ENCODE peak calls at places on chromosome 4, in six cellular contexts. X is GM23338, J is GM23248, Y is neural progenitor cell, P is SK-N-SH, D is MM.1S. B is an unnamed sample. For H3F3A and H3K79me2, the result is how much of the 10 kb centered on the place peaks cover.

GRCh38 chr4:73964862-73965611 is 16.8 kb downstream of the PF4 start:
- DNase-seq in X (peak), J (peak), Y (peak), P (no peak), D (no peak), B (no peak)

GRCh38 chr4:85842540-85842939 is 367.6 kb downstream of the ARHGAP24 start:
- DNase-seq in X (no peak), J (peak), Y (no peak), P (no peak), D (no peak), B (peak)

GRCh38 chr4:67659065-67659464 is 41.9 kb downstream of the UBA6 start:
- DNase-seq in X (no peak), J (no peak), Y (no peak), P (no peak), D (no peak), B (no peak)

GRCh38 chr4:148315049-148315448 is 127.2 kb downstream of the NR3C2 start:
- DNase-seq in X (no peak), J (no peak), Y (no peak), P (no peak), D (no peak), B (peak)

GRCh38 chr4:47667552-47667951 is 170.3 kb downstream of the CORIN start:
- DNase-seq in X (no peak), J (peak), Y (no peak), P (no peak), D (no peak), B (no peak)

GRCh38 chr4:7872264-7872771 is 67.3 kb downstream of the AFAP1 start:
- DNase-seq in X (no peak), J (peak), Y (no peak), P (no peak), D (no peak), B (peak)

GRCh38 chr4:1367230-1367935 is 20.4 kb downstream of the UVSSA start:
- DNase-seq in X (no peak), J (no peak), Y (no peak), P (no peak), D (no peak), B (no peak)

GRCh38 chr4:159374749-159375535 is 272.1 kb downstream of the RAPGEF2 start:
- DNase-seq in X (no peak), J (peak), Y (no peak), P (no peak), D (no peak), B (no peak)

GRCh38 chr4:71026086-71026485 is 32.6 kb downstream of the DCK start:
- DNase-seq in X (no peak), J (peak), Y (no peak), P (peak), D (no peak), B (peak)

GRCh38 chr4:97987019-97987648 is 156.1 kb downstream of the STPG2 start:
- DNase-seq in X (peak), J (peak), Y (peak), P (peak), D (peak), B (peak)

GRCh38 chr4:172573899-172574298 is 594.7 kb upstream of the GALNT7 start:
- DNase-seq in X (no peak), J (no peak), Y (no peak), P (no peak), D (no peak), B (no peak)

GRCh38 chr4:36255575-36255974 is 11.3 kb upstream of the ARAP2 start:
- DNase-seq in X (no peak), J (no peak), Y (no peak), P (no peak), D (peak), B (no peak)

GRCh38 chr4:158778065-158778711 is 9.4 kb downstream of the FNIP2 start:
- DNase-seq in X (no peak), J (no peak), Y (no peak), P (no peak), D (peak), B (no peak)

GRCh38 chr4:105797225-105797624 is 88.6 kb downstream of the GSTCD start:
- DNase-seq in X (no peak), J (no peak), Y (no peak), P (no peak), D (no peak), B (no peak)

GRCh38 chr4:122450847-122451246 is 5.7 kb downstream of the IL2 start:
- DNase-seq in X (peak), J (peak), Y (peak), P (no peak), D (no peak), B (peak)

GRCh38 chr4:4990857-4991540 is 28.3 kb downstream of the CYTL1 start:
- DNase-seq in X (no peak), J (peak), Y (no peak), P (peak), D (no peak), B (peak)

GRCh38 chr4:109803924-109804571 is 2.2 kb upstream of the CFI start:
- DNase-seq in X (peak), J (peak), Y (peak), P (peak), D (peak), B (peak)

GRCh38 chr4:171814545-171814944 is 1.3 kb downstream of the GALNTL6 start:
- DNase-seq in X (peak), J (no peak), Y (peak), P (no peak), D (no peak), B (no peak)

GRCh38 chr4:69095301-69095731 is 958 bp upstream of the UGT2B7 start:
- DNase-seq in X (no peak), J (no peak), Y (no peak), P (no peak), D (no peak), B (peak)

GRCh38 chr4:108068422-108068821 is 78.7 kb downstream of the HADH start:
- DNase-seq in X (no peak), J (peak), Y (no peak), P (no peak), D (peak), B (no peak)

GRCh38 chr4:107151173-107151572 is 115.1 kb upstream of the DKK2 start:
- DNase-seq in X (no peak), J (no peak), Y (no peak), P (no peak), D (no peak), B (no peak)

GRCh38 chr4:140136509-140136908 is 17.5 kb downstream of the MAML3 start:
- DNase-seq in X (no peak), J (peak), Y (no peak), P (no peak), D (no peak), B (peak)

GRCh38 chr4:140138428-140138827 is 15.6 kb downstream of the MAML3 start:
- DNase-seq in X (peak), J (no peak), Y (peak), P (no peak), D (no peak), B (no peak)

GRCh38 chr4:140134780-140135179 is 19.2 kb downstream of the MAML3 start:
- DNase-seq in X (no peak), J (no peak), Y (no peak), P (no peak), D (no peak), B (no peak)

GRCh38 chr4:140135529-140136021 is 18.4 kb downstream of the MAML3 start:
- DNase-seq in X (no peak), J (peak), Y (no peak), P (peak), D (no peak), B (peak)

GRCh38 chr4:140137654-140138053 is 16.3 kb downstream of the MAML3 start:
- DNase-seq in X (peak), J (peak), Y (no peak), P (no peak), D (no peak), B (peak)
- H3F3A ChIP-seq in X (under half), J (under half), Y (under half), P (under half), D (under half), B (under half)

GRCh38 chr4:163494360-163495241 is at the start of gene TMA16:
- DNase-seq in X (peak), J (peak), Y (peak), P (peak), D (peak), B (peak)
- H3K79me2 ChIP-seq in X (half or more), J (under half), Y (half or more), P (half or more), D (under half), B (half or more)

DNA sequence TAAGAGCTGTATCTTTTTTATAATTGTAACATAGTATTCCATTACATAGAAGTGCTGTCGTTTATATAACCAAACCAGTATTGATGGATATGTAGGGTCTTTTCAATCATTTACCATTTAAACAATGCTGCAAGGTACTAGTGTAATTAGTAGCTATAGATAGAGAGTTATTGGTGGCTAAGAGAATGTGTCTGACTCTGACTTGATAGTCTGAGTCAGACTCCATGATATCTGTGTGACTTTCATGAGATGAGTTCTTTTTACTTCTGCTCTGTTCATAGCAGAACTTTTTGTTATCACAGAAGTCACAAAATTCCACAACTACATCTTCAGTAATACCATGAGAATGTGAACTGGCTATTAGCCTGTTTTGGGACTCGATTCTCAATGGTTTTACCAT is 150.6 kb downstream of the FHIP1A start:
- DNase-seq in X (no peak), J (no peak), Y (no peak), P (no peak), D (no peak), B (no peak)
- H3K4me3 ChIP-seq in X (no peak), J (no peak), Y (no peak), P (no peak), D (no peak), B (no peak)

GRCh38 chr4:25879991-25880641 is 17.3 kb upstream of the SEL1L3 start:
- DNase-seq in X (no peak), J (peak), Y (no peak), P (no peak), D (no peak), B (no peak)

GRCh38 chr4:25879587-25879986 is 16.8 kb upstream of the SEL1L3 start:
- DNase-seq in X (no peak), J (no peak), Y (no peak), P (no peak), D (no peak), B (no peak)

GRCh38 chr4:25882226-25882625 is 19.4 kb upstream of the SEL1L3 start:
- DNase-seq in X (no peak), J (no peak), Y (no peak), P (no peak), D (no peak), B (no peak)

GRCh38 chr4:25879091-25879584 is 16.4 kb upstream of the SEL1L3 start:
- DNase-seq in X (no peak), J (no peak), Y (no peak), P (no peak), D (no peak), B (no peak)

GRCh38 chr4:25881187-25881586 is 18.4 kb upstream of the SEL1L3 start:
- DNase-seq in X (no peak), J (no peak), Y (no peak), P (no peak), D (no peak), B (no peak)
- H3F3A ChIP-seq in X (under half), J (under half), Y (under half), P (under half), D (under half), B (under half)